ENCODE peak calls at places on chromosomes 7 and 10, in four cellular contexts. L is caudate nucleus, H is MCF 10A, X is anterior cingulate cortex. Q is an unnamed sample.

GRCh38 chr10:89644967-89645741 is at the start of gene PANK1:
- DNase-seq in L (peak), H (peak), X (peak), Q (peak)

GRCh38 chr7:116569737-116570136 is 44.9 kb downstream of the CAV1 start:
- DNase-seq in H (peak), L (no peak), X (no peak), Q (no peak)

GRCh38 chr10:70457759-70458305 is 16.4 kb upstream of the NODAL start:
- DNase-seq in X (no peak), L (no peak), H (no peak), Q (no peak)

GRCh38 chr7:38796636-38797501 is 112.1 kb downstream of the VPS41 start:
- DNase-seq in L (no peak), X (peak), H (peak), Q (peak)

GRCh38 chr10:78042058-78042751 is 8.5 kb downstream of the RPS24 start:
- DNase-seq in H (no peak), X (no peak), L (no peak), Q (no peak)

GRCh38 chr10:111128331-111129167 is 51.7 kb downstream of the ADRA2A start:
- DNase-seq in X (peak), L (no peak), H (peak), Q (peak)

GRCh38 chr10:130495116-130495862 is 359.1 kb downstream of the GLRX3 start:
- DNase-seq in L (no peak), X (no peak), H (no peak), Q (no peak)

GRCh38 chr7:55109384-55110167 is 90.8 kb downstream of the EGFR start:
- DNase-seq in L (no peak), H (peak), X (no peak), Q (peak)

GRCh38 chr7:79361214-79361613 is 92.3 kb downstream of the MAGI2 start:
- DNase-seq in L (no peak), X (no peak), H (peak), Q (no peak)

GRCh38 chr7:157438121-157439025 is 101.6 kb downstream of the DNAJB6 start:
- DNase-seq in H (no peak), X (no peak), L (no peak), Q (no peak)

GRCh38 chr7:83410989-83411591 is 237.8 kb downstream of the SEMA3E start:
- DNase-seq in L (no peak), H (peak), X (peak), Q (peak)

GRCh38 chr7:151139071-151139521 is 28.4 kb downstream of the GBX1 start:
- DNase-seq in X (no peak), H (no peak), L (no peak), Q (no peak)

GRCh38 chr10:130022501-130023299 is 58.6 kb upstream of the EBF3 start:
- DNase-seq in H (peak), L (no peak), X (no peak), Q (no peak)

GRCh38 chr7:87119581-87119980 is 32.7 kb upstream of the DMTF1 start:
- DNase-seq in H (no peak), L (no peak), X (no peak), Q (peak)

GRCh38 chr10:3978762-3979161 is 193.8 kb upstream of the KLF6 start:
- DNase-seq in X (no peak), L (no peak), H (peak), Q (no peak)